ENCODE peak calls at places on chromosome 11, in eight cellular contexts. C is right lobe of liver; B is ovary; Z is cardiac muscle cell; U is heart right ventricle; I is PC-9; Q is CD4-positive, CD25-positive, alpha-beta regulatory T cell; H is stomach. N is an unnamed sample.

GRCh38 chr11:42329930-42330555 is 870.6 kb upstream of the LRRC4C start:
- DNase-seq in B (no peak), C (no peak), U (no peak), I (no peak), H (no peak), Q (no peak), Z (no peak), N (no peak)

GRCh38 chr11:2802389-2803185 is 83.0 kb downstream of the CDKN1C start:
- DNase-seq in C (no peak), Q (no peak), U (peak; percentile 5), I (no peak), B (peak; percentile 24), H (peak; percentile 22), Z (no peak), N (peak; percentile 1)

GRCh38 chr11:35377262-35377661 is 42.1 kb downstream of the SLC1A2 start:
- DNase-seq in Q (no peak), I (no peak), Z (no peak), U (no peak), B (no peak), C (no peak), H (no peak), N (no peak)

GRCh38 chr11:11611381-11611780 is 10.4 kb downstream of the GALNT18 start:
- DNase-seq in C (no peak), U (no peak), I (no peak), H (no peak), Z (no peak), B (no peak), Q (no peak), N (no peak)

GRCh38 chr11:10993186-10993585 is 135.3 kb upstream of the ZBED5 start:
- DNase-seq in Z (no peak), I (no peak), C (no peak), B (no peak), U (no peak), H (no peak), Q (no peak), N (no peak)

GRCh38 chr11:33375688-33376311 is 118.6 kb downstream of the HIPK3 start:
- DNase-seq in Z (peak; percentile 51), B (no peak), U (no peak), C (no peak), Q (no peak), I (peak; percentile 23), H (no peak), N (no peak)

GRCh38 chr11:13983081-13983751 is 20.7 kb downstream of the SPON1 start:
- DNase-seq in I (no peak), B (peak; percentile 26), C (no peak), H (no peak), U (no peak), Q (no peak), Z (no peak), N (no peak)

GRCh38 chr11:128926437-128927107 is 16.1 kb downstream of the TP53AIP1 start:
- DNase-seq in U (no peak), Z (no peak), Q (no peak), C (no peak), B (no peak), I (no peak), H (no peak), N (no peak)

GRCh38 chr11:40754297-40754696 is 705.2 kb downstream of the LRRC4C start:
- DNase-seq in Q (no peak), I (no peak), H (no peak), C (no peak), Z (peak; percentile 82), B (no peak), U (no peak), N (no peak)

GRCh38 chr11:1531961-1532586 is 40.0 kb downstream of the DUSP8 start:
- DNase-seq in Q (no peak), B (no peak), I (no peak), H (no peak), Z (no peak), C (no peak), U (peak; percentile 69), N (no peak)

GRCh38 chr11:78664606-78665005 is 89.9 kb upstream of the NARS2 start:
- DNase-seq in Z (no peak), U (no peak), H (no peak), I (no peak), B (no peak), C (no peak), Q (no peak), N (no peak)

GRCh38 chr11:1198766-1199688 is 23.8 kb upstream of the MUC5B start:
- DNase-seq in B (no peak), H (peak; percentile 27), C (peak; percentile 32), U (no peak), Z (no peak), Q (no peak), I (no peak), N (peak; percentile 33)

GRCh38 chr11:78646564-78647185 is 72.0 kb upstream of the NARS2 start:
- DNase-seq in U (no peak), Q (peak; percentile 17), H (peak; percentile 72), I (peak; percentile 53), C (peak; percentile 61), B (peak; percentile 48), Z (peak; percentile 69), N (no peak)

GRCh38 chr11:76629133-76629852 is 41.3 kb downstream of the LRRC32 start:
- DNase-seq in H (no peak), Q (peak; percentile 64), C (no peak), Z (no peak), U (peak; percentile 32), I (no peak), B (peak; percentile 37), N (no peak)

DNA sequence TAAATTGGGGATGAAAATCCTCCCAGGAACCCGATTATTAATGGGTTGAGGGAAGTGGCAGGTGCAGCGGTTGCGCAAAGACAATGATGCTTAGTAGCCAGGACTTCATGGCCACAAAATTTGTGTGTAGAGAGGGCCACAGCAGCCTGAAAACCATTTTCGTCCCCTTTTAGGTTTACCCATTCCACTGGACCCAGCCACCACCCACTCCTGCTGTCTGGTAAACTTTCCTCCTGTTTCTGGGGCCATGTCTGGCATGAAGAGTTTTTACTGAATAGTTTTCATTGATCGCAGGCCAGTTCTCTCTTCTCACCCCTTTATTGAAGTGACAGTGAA is 69.5 kb upstream of the SYT13 start:
- DNase-seq in Z (no peak), I (no peak), B (no peak), H (peak; percentile 15), Q (no peak), U (no peak), C (no peak), N (no peak)
- H3K27ac ChIP-seq in Z (peak overlapping the region; percentile 38), I (no peak overlapping the region), B (peak overlapping the region; percentile 81), H (peak overlapping the region; percentile 64), Q (peak overlapping the region; percentile 73), U (no peak overlapping the region), C (no peak overlapping the region), N (no peak overlapping the region)

GRCh38 chr11:86577663-86578636 is 94.5 kb downstream of the ME3 start:
- DNase-seq in C (peak; percentile 53), B (peak; percentile 67), H (no peak), Q (no peak), Z (no peak), U (peak; percentile 61), I (peak; percentile 71), N (no peak)
- H3K4me1 ChIP-seq in C (no peaks in the 10 kb centered on the region), B (peaks cover 17% of the 10 kb centered on the region), H (peaks cover 30% of the 10 kb centered on the region), Q (no peaks in the 10 kb centered on the region), Z (peaks cover 13% of the 10 kb centered on the region), U (peaks cover 40% of the 10 kb centered on the region), I (no peaks in the 10 kb centered on the region), N (peaks cover 15% of the 10 kb centered on the region)

DNA sequence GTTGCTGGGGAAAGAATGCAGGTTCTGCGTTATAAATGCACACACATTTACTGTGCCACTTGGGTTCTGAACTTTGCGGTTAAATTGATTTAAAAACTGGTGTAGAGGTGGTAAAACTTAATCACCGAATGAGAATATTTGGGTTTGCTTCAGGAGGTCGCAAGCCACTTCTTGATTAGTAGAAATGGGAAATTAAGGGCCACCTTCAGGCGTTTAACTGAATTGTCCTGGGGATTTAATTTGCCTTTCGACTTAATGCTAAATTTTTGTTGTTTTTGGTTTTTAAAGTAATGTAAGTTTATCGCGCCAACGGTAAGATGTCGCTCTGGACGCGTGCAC is 460 bp upstream of the NCR3LG1 start:
- DNase-seq in C (no peak), U (no peak), I (no peak), H (no peak), Q (no peak), Z (no peak), B (no peak), N (no peak)
- H3K4me3 ChIP-seq in C (peak overlapping the region; percentile 43), U (peak overlapping the region; percentile 50), I (peak overlapping the region; percentile 72), H (peak overlapping the region; percentile 72), Q (peak overlapping the region; percentile 51), Z (peak overlapping the region; percentile 43), B (peak overlapping the region; percentile 67), N (peak overlapping the region; percentile 65)

DNA sequence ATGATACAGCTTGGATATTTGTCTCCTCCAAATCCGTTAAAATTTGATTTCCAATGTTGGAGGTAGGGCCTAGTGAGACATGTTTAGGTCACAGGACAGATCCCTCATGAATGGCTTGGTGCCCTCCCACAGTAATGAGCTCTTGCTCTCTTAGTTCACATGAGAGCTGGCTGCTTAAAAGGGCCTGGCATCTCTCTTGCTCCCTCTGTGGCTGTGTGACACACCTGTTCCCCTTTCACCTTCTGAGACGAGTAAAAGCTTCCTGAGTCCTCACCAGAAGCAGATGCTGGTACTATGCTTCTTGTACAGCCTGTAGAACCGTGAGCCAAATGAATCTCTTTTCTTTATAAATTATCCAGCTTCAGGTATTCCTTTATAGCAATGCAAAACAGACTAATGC is 3.5 kb downstream of the VPS37C start:
- DNase-seq in C (no peak), H (no peak), I (no peak), U (no peak), Z (no peak), Q (no peak), B (no peak), N (no peak)
- H3K27ac ChIP-seq in C (no peak overlapping the region), H (peak overlapping the region; percentile 98), I (peak overlapping the region; percentile 85), U (no peak overlapping the region), Z (peak overlapping the region; percentile 39), Q (no peak overlapping the region), B (no peak overlapping the region), N (no peak overlapping the region)

N was measured in pancreas.